ENCODE peak calls at places on chromosomes 5 and 9, in seven cellular contexts. One of them, this sample, is unnamed.
A peak's percentile ranks its signal among the peaks of the same experiment; 100 is the strongest.

GRCh38 chr5:55564716-55565115 is 30.0 kb upstream of the PLPP1 start:
- DNase-seq in fibroblast of villous mesenchyme: no peak
- DNase-seq in stomach: no peak
- DNase-seq in PC-3: no peak
- DNase-seq in colonic mucosa: no peak
- DNase-seq in cardiac muscle cell: no peak
- DNase-seq in psoas muscle: no peak
- DNase-seq in this sample: peak; percentile 12

GRCh38 chr5:55114061-55114460 is 11.6 kb downstream of the GZMA start:
- DNase-seq in PC-3: no peak
- DNase-seq in stomach: no peak
- DNase-seq in psoas muscle: no peak
- DNase-seq in fibroblast of villous mesenchyme: no peak
- DNase-seq in colonic mucosa: no peak
- DNase-seq in cardiac muscle cell: no peak
- DNase-seq in this sample: no peak

GRCh38 chr9:110141118-110141797 is 66.7 kb downstream of the C9orf152 start:
- DNase-seq in fibroblast of villous mesenchyme: peak; percentile 92
- DNase-seq in PC-3: peak; percentile 86
- DNase-seq in cardiac muscle cell: no peak
- DNase-seq in psoas muscle: no peak
- DNase-seq in stomach: no peak
- DNase-seq in colonic mucosa: no peak
- DNase-seq in this sample: peak; percentile 96

GRCh38 chr5:168549554-168549953 is 20.4 kb downstream of the FBLL1 start:
- DNase-seq in cardiac muscle cell: no peak
- DNase-seq in PC-3: no peak
- DNase-seq in stomach: no peak
- DNase-seq in fibroblast of villous mesenchyme: no peak
- DNase-seq in psoas muscle: no peak
- DNase-seq in colonic mucosa: no peak
- DNase-seq in this sample: no peak

GRCh38 chr9:14179449-14179848 is 134.5 kb downstream of the NFIB start:
- DNase-seq in PC-3: peak; percentile 84
- DNase-seq in cardiac muscle cell: no peak
- DNase-seq in fibroblast of villous mesenchyme: no peak
- DNase-seq in stomach: peak; percentile 73
- DNase-seq in colonic mucosa: peak; percentile 56
- DNase-seq in psoas muscle: no peak
- DNase-seq in this sample: no peak

GRCh38 chr5:115389799-115390382 is 93.4 kb upstream of the CCDC112 start:
- DNase-seq in PC-3: no peak
- DNase-seq in psoas muscle: no peak
- DNase-seq in cardiac muscle cell: no peak
- DNase-seq in colonic mucosa: no peak
- DNase-seq in fibroblast of villous mesenchyme: no peak
- DNase-seq in stomach: peak; percentile 41
- DNase-seq in this sample: no peak

GRCh38 chr9:16704489-16705111 is 165.9 kb downstream of the BNC2 start:
- DNase-seq in cardiac muscle cell: peak; percentile 34
- DNase-seq in colonic mucosa: peak; percentile 23
- DNase-seq in fibroblast of villous mesenchyme: no peak
- DNase-seq in stomach: no peak
- DNase-seq in PC-3: no peak
- DNase-seq in psoas muscle: peak; percentile 64
- DNase-seq in this sample: peak; percentile 84

GRCh38 chr5:151005187-151005974 is 15.0 kb upstream of the GPX3 start:
- DNase-seq in fibroblast of villous mesenchyme: peak; percentile 58
- DNase-seq in stomach: no peak
- DNase-seq in PC-3: no peak
- DNase-seq in cardiac muscle cell: peak; percentile 27
- DNase-seq in colonic mucosa: no peak
- DNase-seq in psoas muscle: peak; percentile 78
- DNase-seq in this sample: no peak

GRCh38 chr5:165188555-165189260 is 1683.3 kb downstream of the MAT2B start:
- DNase-seq in psoas muscle: no peak
- DNase-seq in colonic mucosa: no peak
- DNase-seq in fibroblast of villous mesenchyme: no peak
- DNase-seq in cardiac muscle cell: no peak
- DNase-seq in stomach: no peak
- DNase-seq in PC-3: no peak
- DNase-seq in this sample: no peak

GRCh38 chr5:69217154-69217731 is 17.4 kb upstream of the CDK7 start:
- DNase-seq in cardiac muscle cell: no peak
- DNase-seq in PC-3: no peak
- DNase-seq in colonic mucosa: no peak
- DNase-seq in psoas muscle: no peak
- DNase-seq in fibroblast of villous mesenchyme: no peak
- DNase-seq in stomach: peak; percentile 99
- DNase-seq in this sample: no peak

GRCh38 chr9:116873441-116873840 is 186.3 kb downstream of the TRIM32 start:
- DNase-seq in cardiac muscle cell: no peak
- DNase-seq in colonic mucosa: no peak
- DNase-seq in PC-3: no peak
- DNase-seq in fibroblast of villous mesenchyme: no peak
- DNase-seq in stomach: no peak
- DNase-seq in psoas muscle: no peak
- DNase-seq in this sample: no peak

GRCh38 chr5:121841900-121842299 is 9.8 kb upstream of the FTMT start:
- DNase-seq in fibroblast of villous mesenchyme: no peak
- DNase-seq in cardiac muscle cell: no peak
- DNase-seq in colonic mucosa: no peak
- DNase-seq in PC-3: no peak
- DNase-seq in stomach: no peak
- DNase-seq in psoas muscle: no peak
- DNase-seq in this sample: no peak

GRCh38 chr5:53037141-53037859 is 48.1 kb downstream of the ITGA2 start:
- DNase-seq in psoas muscle: no peak
- DNase-seq in colonic mucosa: no peak
- DNase-seq in stomach: no peak
- DNase-seq in cardiac muscle cell: no peak
- DNase-seq in fibroblast of villous mesenchyme: peak; percentile 88
- DNase-seq in PC-3: peak; percentile 90
- DNase-seq in this sample: peak; percentile 90

DNA sequence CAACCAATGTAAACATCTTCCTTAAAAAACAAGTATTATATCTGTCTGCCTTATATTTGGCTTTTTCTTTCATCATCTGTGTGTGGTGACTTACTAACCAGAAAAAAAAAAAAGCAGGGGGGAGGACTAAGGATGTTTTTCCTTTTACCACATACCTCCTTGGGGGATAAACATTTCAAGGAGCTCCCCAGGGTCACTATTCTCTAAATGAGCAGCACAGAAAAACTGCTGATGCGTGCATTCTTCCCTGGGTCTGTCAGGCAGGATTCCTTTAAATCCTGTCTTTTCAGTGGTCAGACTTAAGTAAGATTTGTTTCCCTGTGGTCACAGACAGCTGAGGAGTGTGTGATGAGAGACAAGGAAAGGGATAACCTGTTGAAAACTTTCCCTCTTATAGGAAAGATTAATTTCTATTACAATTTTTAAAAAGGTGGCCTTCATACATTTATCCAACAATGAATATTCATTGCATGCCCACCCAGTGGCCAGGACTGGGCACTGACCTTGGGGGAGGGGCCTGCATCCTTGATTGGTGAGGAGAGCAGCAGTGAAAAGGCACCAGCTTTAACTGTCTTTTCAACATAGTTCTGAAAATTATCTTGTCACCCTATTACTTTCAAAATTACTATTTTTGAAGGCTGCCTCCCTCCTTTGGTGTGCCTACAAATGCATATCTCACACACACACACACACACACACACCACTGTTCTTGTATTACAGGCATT is 123.1 kb downstream of the TLE4 start:
- DNase-seq in PC-3: no peak
- DNase-seq in cardiac muscle cell: no peak
- DNase-seq in psoas muscle: no peak
- DNase-seq in colonic mucosa: no peak
- DNase-seq in fibroblast of villous mesenchyme: peak; percentile 86
- DNase-seq in stomach: no peak
- DNase-seq in this sample: peak; percentile 98
- H3K4me3 ChIP-seq in PC-3: no peak overlapping the region
- H3K4me3 ChIP-seq in cardiac muscle cell: no peak overlapping the region
- H3K4me3 ChIP-seq in psoas muscle: no peak overlapping the region
- H3K4me3 ChIP-seq in colonic mucosa: no peak overlapping the region
- H3K4me3 ChIP-seq in fibroblast of villous mesenchyme: no peak overlapping the region
- H3K4me3 ChIP-seq in stomach: no peak overlapping the region
- H3K4me3 ChIP-seq in this sample: no peak overlapping the region

GRCh38 chr9:34958411-34958982 is 412 bp downstream of the PHF24 start:
- DNase-seq in psoas muscle: no peak
- DNase-seq in fibroblast of villous mesenchyme: no peak
- DNase-seq in colonic mucosa: no peak
- DNase-seq in stomach: no peak
- DNase-seq in cardiac muscle cell: no peak
- DNase-seq in PC-3: no peak
- DNase-seq in this sample: no peak
- TF ChIP-seq CTCF in psoas muscle: no peak
- TF ChIP-seq CTCF in fibroblast of villous mesenchyme: no peak
- TF ChIP-seq CTCF in colonic mucosa: no peak
- TF ChIP-seq CTCF in stomach: no peak
- TF ChIP-seq CTCF in cardiac muscle cell: no peak
- TF ChIP-seq CTCF in PC-3: no peak
- TF ChIP-seq CTCF in this sample: no peak

DNA sequence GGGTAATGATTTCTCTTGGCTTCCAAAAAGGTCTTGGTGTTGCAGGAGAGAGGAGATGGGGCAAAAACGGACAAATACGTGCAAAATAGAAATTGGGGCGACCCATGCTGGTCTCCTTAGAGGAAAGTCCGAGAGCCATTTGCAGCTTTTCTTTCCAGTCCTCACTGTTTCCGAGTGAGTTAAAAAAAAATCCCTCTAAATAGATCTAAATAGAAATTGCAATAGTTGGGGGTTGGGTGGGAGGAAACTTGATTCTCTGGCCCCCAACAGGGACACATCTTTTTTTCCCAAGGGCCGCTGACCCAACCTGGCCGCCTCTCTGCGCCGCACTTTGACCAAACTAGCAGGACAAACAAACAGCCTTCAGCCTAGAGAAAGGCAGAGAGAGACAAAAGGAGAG is 2.8 kb upstream of the NKX2-5 start:
- DNase-seq in psoas muscle: no peak
- DNase-seq in colonic mucosa: no peak
- DNase-seq in stomach: no peak
- DNase-seq in cardiac muscle cell: peak; percentile 54
- DNase-seq in fibroblast of villous mesenchyme: no peak
- DNase-seq in PC-3: no peak
- DNase-seq in this sample: no peak
- H3K4me3 ChIP-seq in psoas muscle: peak overlapping the region; percentile 49
- H3K4me3 ChIP-seq in colonic mucosa: no peak overlapping the region
- H3K4me3 ChIP-seq in stomach: no peak overlapping the region
- H3K4me3 ChIP-seq in cardiac muscle cell: peak overlapping the region; percentile 96
- H3K4me3 ChIP-seq in fibroblast of villous mesenchyme: no peak overlapping the region
- H3K4me3 ChIP-seq in PC-3: no peak overlapping the region
- H3K4me3 ChIP-seq in this sample: no peak overlapping the region

GRCh38 chr9:129567842-129568559 is 52.9 kb downstream of the C9orf50 start:
- DNase-seq in colonic mucosa: no peak
- DNase-seq in cardiac muscle cell: peak; percentile 74
- DNase-seq in psoas muscle: no peak
- DNase-seq in fibroblast of villous mesenchyme: no peak
- DNase-seq in stomach: peak; percentile 40
- DNase-seq in PC-3: peak; percentile 44
- DNase-seq in this sample: peak; percentile 69
- TF ChIP-seq CTCF in colonic mucosa: no peak
- TF ChIP-seq CTCF in cardiac muscle cell: no peak
- TF ChIP-seq CTCF in psoas muscle: no peak
- TF ChIP-seq CTCF in fibroblast of villous mesenchyme: peak; percentile 6
- TF ChIP-seq CTCF in stomach: no peak
- TF ChIP-seq CTCF in PC-3: no peak
- TF ChIP-seq CTCF in this sample: peak; percentile 18

DNA sequence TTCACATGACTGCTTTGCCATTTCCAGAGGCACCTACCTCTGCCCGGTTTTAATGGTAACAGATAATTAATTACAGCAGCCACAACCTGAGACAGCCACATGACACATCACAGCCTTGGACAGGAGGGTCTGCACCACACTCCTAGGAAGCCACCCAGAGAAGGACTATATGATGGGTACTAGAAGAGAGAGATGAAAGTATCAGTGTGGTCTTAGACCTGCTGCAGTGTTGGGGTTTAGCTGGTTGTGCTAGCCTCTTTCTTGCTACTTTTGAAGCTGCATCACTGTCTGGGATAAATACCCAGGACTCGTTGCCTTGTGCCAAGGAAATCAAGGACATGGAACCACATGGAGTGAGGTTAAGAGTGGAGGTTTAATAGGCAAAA is 266.4 kb downstream of the ICE1 start:
- DNase-seq in PC-3: no peak
- DNase-seq in fibroblast of villous mesenchyme: no peak
- DNase-seq in psoas muscle: no peak
- DNase-seq in colonic mucosa: no peak
- DNase-seq in stomach: no peak
- DNase-seq in cardiac muscle cell: no peak
- DNase-seq in this sample: no peak
- H3K4me3 ChIP-seq in PC-3: no peak overlapping the region
- H3K4me3 ChIP-seq in fibroblast of villous mesenchyme: no peak overlapping the region
- H3K4me3 ChIP-seq in psoas muscle: no peak overlapping the region
- H3K4me3 ChIP-seq in colonic mucosa: no peak overlapping the region
- H3K4me3 ChIP-seq in stomach: no peak overlapping the region
- H3K4me3 ChIP-seq in cardiac muscle cell: no peak overlapping the region
- H3K4me3 ChIP-seq in this sample: no peak overlapping the region

GRCh38 chr5:119746984-119747383 is 117.6 kb downstream of the FAM170A start:
- DNase-seq in colonic mucosa: no peak
- DNase-seq in stomach: no peak
- DNase-seq in fibroblast of villous mesenchyme: no peak
- DNase-seq in PC-3: peak; percentile 24
- DNase-seq in psoas muscle: no peak
- DNase-seq in cardiac muscle cell: no peak
- DNase-seq in this sample: no peak

GRCh38 chr5:119745976-119746375 is 116.6 kb downstream of the FAM170A start:
- DNase-seq in PC-3: no peak
- DNase-seq in psoas muscle: no peak
- DNase-seq in stomach: no peak
- DNase-seq in cardiac muscle cell: no peak
- DNase-seq in colonic mucosa: no peak
- DNase-seq in fibroblast of villous mesenchyme: no peak
- DNase-seq in this sample: no peak

GRCh38 chr5:119742311-119742710 is 113.0 kb downstream of the FAM170A start:
- DNase-seq in fibroblast of villous mesenchyme: no peak
- DNase-seq in psoas muscle: no peak
- DNase-seq in cardiac muscle cell: no peak
- DNase-seq in PC-3: peak; percentile 45
- DNase-seq in stomach: no peak
- DNase-seq in colonic mucosa: no peak
- DNase-seq in this sample: no peak

GRCh38 chr5:119743927-119744326 is 114.6 kb downstream of the FAM170A start:
- DNase-seq in colonic mucosa: peak; percentile 30
- DNase-seq in fibroblast of villous mesenchyme: peak; percentile 36
- DNase-seq in stomach: no peak
- DNase-seq in cardiac muscle cell: peak; percentile 67
- DNase-seq in psoas muscle: no peak
- DNase-seq in PC-3: peak; percentile 65
- DNase-seq in this sample: peak; percentile 69
- TF ChIP-seq CTCF in colonic mucosa: peak; percentile 38
- TF ChIP-seq CTCF in fibroblast of villous mesenchyme: peak; percentile 53
- TF ChIP-seq CTCF in stomach: no peak
- TF ChIP-seq CTCF in cardiac muscle cell: peak; percentile 26
- TF ChIP-seq CTCF in psoas muscle: no peak
- TF ChIP-seq CTCF in PC-3: peak; percentile 70
- TF ChIP-seq CTCF in this sample: peak; percentile 51